ENCODE peak calls at places on chromosomes 12 and 14, in five cellular contexts. X is GM23338; N is A172; H is NAMALWA; R is activated CD4-positive, alpha-beta T cell treated with anti-CD3 and anti-CD28 coated beads, Interleukin-2, amount 50 U/mL, for 1 hour. U is an unnamed sample.

GRCh38 chr14:99908653-99909250 is 115.5 kb downstream of the EML1 start:
- DNase-seq in R (no peak), H (no peak), N (no peak), X (no peak), U (no peak)

GRCh38 chr14:31934767-31935266 is 142.3 kb upstream of the ARHGAP5 start:
- DNase-seq in N (peak; percentile 51), R (no peak), X (peak; percentile 85), H (no peak), U (peak; percentile 76)

GRCh38 chr14:60111732-60112131 is 20.0 kb downstream of the PCNX4 start:
- DNase-seq in N (no peak), R (no peak), H (no peak), X (no peak), U (no peak)

GRCh38 chr12:117098361-117099217 is 627 bp downstream of the TESC start:
- DNase-seq in H (peak; percentile 49), N (no peak), X (peak; percentile 60), R (peak; percentile 19), U (peak; percentile 89)

GRCh38 chr12:1171657-1172056 is 180.6 kb downstream of the ERC1 start:
- DNase-seq in R (no peak), X (no peak), H (no peak), N (no peak), U (no peak)

GRCh38 chr12:96502477-96502876 is 13.1 kb downstream of the CFAP54 start:
- DNase-seq in R (no peak), N (peak; percentile 35), X (peak; percentile 21), H (no peak), U (no peak)

GRCh38 chr12:13386269-13387039 is 189.9 kb downstream of the EMP1 start:
- DNase-seq in N (no peak), R (no peak), H (no peak), X (no peak), U (no peak)

GRCh38 chr12:105279460-105280056 is 43.6 kb upstream of the APPL2 start:
- DNase-seq in H (peak; percentile 35), N (no peak), X (peak; percentile 76), R (peak; percentile 9), U (peak; percentile 31)

GRCh38 chr12:124236651-124237050 is 58.2 kb upstream of the RFLNA start:
- DNase-seq in N (peak; percentile 91), H (no peak), X (no peak), R (no peak), U (no peak)

GRCh38 chr12:111066744-111067437 is 146.5 kb upstream of the MYL2 start:
- DNase-seq in R (no peak), H (peak; percentile 59), N (peak; percentile 30), X (peak; percentile 34), U (peak; percentile 81)

GRCh38 chr14:30193791-30194407 is 266.3 kb upstream of the PRKD1 start:
- DNase-seq in H (no peak), N (peak; percentile 48), X (no peak), R (no peak), U (no peak)

GRCh38 chr12:90290980-90291975 is 582.6 kb upstream of the ATP2B1 start:
- DNase-seq in X (peak; percentile 72), R (no peak), H (no peak), N (no peak), U (no peak)

GRCh38 chr12:132522586-132523380 is 32.8 kb downstream of the FBRSL1 start:
- DNase-seq in X (no peak), N (peak; percentile 35), R (no peak), H (no peak), U (peak; percentile 68)

GRCh38 chr12:21552983-21553673 is 27.0 kb downstream of the SPX start:
- DNase-seq in H (no peak), N (no peak), R (no peak), X (no peak), U (no peak)

GRCh38 chr14:96624661-96625435 is 122.7 kb downstream of the PAPOLA start:
- DNase-seq in H (no peak), X (peak; percentile 15), N (no peak), R (no peak), U (peak; percentile 63)

GRCh38 chr14:34425095-34425851 is 36.8 kb downstream of the SPTSSA start:
- DNase-seq in N (no peak), R (no peak), X (no peak), H (no peak), U (no peak)

GRCh38 chr14:33564774-33565630 is 385.9 kb downstream of the EGLN3 start:
- DNase-seq in H (peak; percentile 8), N (peak; percentile 84), R (no peak), X (peak; percentile 25), U (peak; percentile 9)

GRCh38 chr12:119649202-119649808 is 18.6 kb upstream of the PRKAB1 start:
- DNase-seq in H (peak; percentile 57), X (peak; percentile 56), R (no peak), N (no peak), U (peak; percentile 80)

GRCh38 chr12:19035552-19035951 is 94.0 kb upstream of the PLEKHA5 start:
- DNase-seq in N (no peak), X (no peak), R (no peak), H (no peak), U (no peak)

GRCh38 chr14:77314043-77314442 is 6.6 kb downstream of the POMT2 start:
- DNase-seq in N (peak; percentile 66), X (peak; percentile 85), H (no peak), R (no peak), U (no peak)

GRCh38 chr14:51595831-51596472 is 55.8 kb upstream of the FRMD6 start:
- DNase-seq in H (no peak), R (no peak), N (no peak), X (no peak), U (no peak)

GRCh38 chr12:47942327-47943230 is 20.8 kb upstream of the TMEM106C start:
- DNase-seq in R (peak; percentile 50), X (peak; percentile 93), N (no peak), H (no peak), U (peak; percentile 98)

GRCh38 chr12:65685514-65685913 is 138.8 kb upstream of the HMGA2 start:
- DNase-seq in R (no peak), X (peak; percentile 64), H (peak; percentile 31), N (peak; percentile 30), U (peak; percentile 13)

GRCh38 chr12:95851609-95852008 is 7.1 kb upstream of the SNRPF start:
- DNase-seq in N (no peak), H (no peak), R (no peak), X (no peak), U (no peak)

GRCh38 chr12:97756066-97756701 is 293.6 kb downstream of the RMST start:
- DNase-seq in H (no peak), X (no peak), N (no peak), R (no peak), U (no peak)

GRCh38 chr14:96031691-96032090 is 7.5 kb upstream of the C14orf132 start:
- DNase-seq in R (no peak), H (no peak), X (no peak), N (no peak), U (no peak)

U was measured in H7.